ENCODE peak calls at places on chromosomes 2 and 18, in four cellular contexts. One of them, this sample, is unnamed.

GRCh38 chr2:18437909-18438308 is 122.5 kb downstream of the RDH14 start:
- DNase-seq in gastrocnemius medialis: no peak
- DNase-seq in dorsolateral prefrontal cortex: no peak
- DNase-seq in heart left ventricle: no peak
- DNase-seq in this sample: no peak

GRCh38 chr18:71995895-71996443 is 548.2 kb downstream of the CBLN2 start:
- DNase-seq in gastrocnemius medialis: no peak
- DNase-seq in dorsolateral prefrontal cortex: no peak
- DNase-seq in heart left ventricle: no peak
- DNase-seq in this sample: no peak

GRCh38 chr18:63264871-63265270 is 54.7 kb downstream of the BCL2 start:
- DNase-seq in gastrocnemius medialis: peak
- DNase-seq in dorsolateral prefrontal cortex: no peak
- DNase-seq in heart left ventricle: no peak
- DNase-seq in this sample: no peak

GRCh38 chr2:110772383-110772755 is 40.0 kb downstream of the ACOXL start:
- DNase-seq in gastrocnemius medialis: no peak
- DNase-seq in dorsolateral prefrontal cortex: no peak
- DNase-seq in heart left ventricle: no peak
- DNase-seq in this sample: no peak

GRCh38 chr2:45643543-45644542 is 7.6 kb upstream of the PRKCE start:
- DNase-seq in gastrocnemius medialis: peak
- DNase-seq in dorsolateral prefrontal cortex: peak
- DNase-seq in heart left ventricle: peak
- DNase-seq in this sample: peak

GRCh38 chr2:101883860-101884259 is 107.9 kb upstream of the IL1R2 start:
- DNase-seq in gastrocnemius medialis: no peak
- DNase-seq in dorsolateral prefrontal cortex: no peak
- DNase-seq in heart left ventricle: no peak
- DNase-seq in this sample: no peak

GRCh38 chr18:55839350-55839749 is 251.4 kb upstream of the TCF4 start:
- DNase-seq in gastrocnemius medialis: no peak
- DNase-seq in dorsolateral prefrontal cortex: no peak
- DNase-seq in heart left ventricle: no peak
- DNase-seq in this sample: no peak

GRCh38 chr2:65128297-65129190 is 1.4 kb downstream of the RAB1A start:
- DNase-seq in gastrocnemius medialis: peak
- DNase-seq in dorsolateral prefrontal cortex: no peak
- DNase-seq in heart left ventricle: no peak
- DNase-seq in this sample: no peak

GRCh38 chr2:241611062-241611461 is 25.9 kb downstream of the THAP4 start:
- DNase-seq in gastrocnemius medialis: no peak
- DNase-seq in dorsolateral prefrontal cortex: no peak
- DNase-seq in heart left ventricle: no peak
- DNase-seq in this sample: no peak

GRCh38 chr2:215856080-215856479 is 157.3 kb downstream of the MREG start:
- DNase-seq in gastrocnemius medialis: no peak
- DNase-seq in dorsolateral prefrontal cortex: no peak
- DNase-seq in heart left ventricle: no peak
- DNase-seq in this sample: no peak

GRCh38 chr2:221385716-221386115 is 186.4 kb downstream of the EPHA4 start:
- DNase-seq in gastrocnemius medialis: no peak
- DNase-seq in dorsolateral prefrontal cortex: no peak
- DNase-seq in heart left ventricle: no peak
- DNase-seq in this sample: no peak

GRCh38 chr2:189685540-189686229 is 11.2 kb downstream of the ANKAR start:
- DNase-seq in gastrocnemius medialis: no peak
- DNase-seq in dorsolateral prefrontal cortex: no peak
- DNase-seq in heart left ventricle: no peak
- DNase-seq in this sample: peak

GRCh38 chr2:230828272-230828961 is 36.3 kb upstream of the ITM2C start:
- DNase-seq in gastrocnemius medialis: peak
- DNase-seq in dorsolateral prefrontal cortex: no peak
- DNase-seq in heart left ventricle: peak
- DNase-seq in this sample: peak

GRCh38 chr2:207782238-207783030 is 12.7 kb upstream of the FZD5 start:
- DNase-seq in gastrocnemius medialis: no peak
- DNase-seq in dorsolateral prefrontal cortex: no peak
- DNase-seq in heart left ventricle: no peak
- DNase-seq in this sample: no peak

GRCh38 chr18:10134204-10134603 is 220.4 kb downstream of the VAPA start:
- DNase-seq in gastrocnemius medialis: no peak
- DNase-seq in dorsolateral prefrontal cortex: no peak
- DNase-seq in heart left ventricle: no peak
- DNase-seq in this sample: no peak

GRCh38 chr2:109318150-109318948 is 189.3 kb downstream of the SH3RF3 start:
- DNase-seq in gastrocnemius medialis: peak
- DNase-seq in dorsolateral prefrontal cortex: no peak
- DNase-seq in heart left ventricle: peak
- DNase-seq in this sample: peak

GRCh38 chr2:53715568-53715967 is 52.0 kb upstream of the CHAC2 start:
- DNase-seq in gastrocnemius medialis: no peak
- DNase-seq in dorsolateral prefrontal cortex: no peak
- DNase-seq in heart left ventricle: no peak
- DNase-seq in this sample: no peak

GRCh38 chr2:241659150-241659739 is 21.8 kb downstream of the ATG4B start:
- DNase-seq in gastrocnemius medialis: no peak
- DNase-seq in dorsolateral prefrontal cortex: peak
- DNase-seq in heart left ventricle: peak
- DNase-seq in this sample: peak

GRCh38 chr2:18910843-18911242 is 321.5 kb upstream of the NT5C1B start:
- DNase-seq in gastrocnemius medialis: no peak
- DNase-seq in dorsolateral prefrontal cortex: no peak
- DNase-seq in heart left ventricle: no peak
- DNase-seq in this sample: no peak

GRCh38 chr18:45467307-45467706 is 148.0 kb upstream of the SLC14A2 start:
- DNase-seq in gastrocnemius medialis: no peak
- DNase-seq in dorsolateral prefrontal cortex: no peak
- DNase-seq in heart left ventricle: no peak
- DNase-seq in this sample: no peak

GRCh38 chr2:190843874-190844699 is 36.5 kb upstream of the GLS start:
- DNase-seq in gastrocnemius medialis: no peak
- DNase-seq in dorsolateral prefrontal cortex: no peak
- DNase-seq in heart left ventricle: no peak
- DNase-seq in this sample: no peak

GRCh38 chr18:57437433-57437781 is 2.2 kb downstream of the ONECUT2 start:
- DNase-seq in gastrocnemius medialis: no peak
- DNase-seq in dorsolateral prefrontal cortex: no peak
- DNase-seq in heart left ventricle: no peak
- DNase-seq in this sample: no peak

GRCh38 chr2:54629914-54630609 is 93.4 kb upstream of the EML6 start:
- DNase-seq in gastrocnemius medialis: peak
- DNase-seq in dorsolateral prefrontal cortex: no peak
- DNase-seq in heart left ventricle: peak
- DNase-seq in this sample: peak

GRCh38 chr18:9959564-9959963 is 45.7 kb downstream of the VAPA start:
- DNase-seq in gastrocnemius medialis: no peak
- DNase-seq in dorsolateral prefrontal cortex: no peak
- DNase-seq in heart left ventricle: no peak
- DNase-seq in this sample: no peak

GRCh38 chr18:9082763-9083510 is 19.6 kb upstream of the NDUFV2 start:
- DNase-seq in gastrocnemius medialis: no peak
- DNase-seq in dorsolateral prefrontal cortex: no peak
- DNase-seq in heart left ventricle: no peak
- DNase-seq in this sample: no peak

GRCh38 chr2:177244244-177244771 is 20.2 kb downstream of the NFE2L2 start:
- DNase-seq in gastrocnemius medialis: no peak
- DNase-seq in dorsolateral prefrontal cortex: no peak
- DNase-seq in heart left ventricle: no peak
- DNase-seq in this sample: no peak

GRCh38 chr2:72139471-72139870 is 8.2 kb downstream of the CYP26B1 start:
- DNase-seq in gastrocnemius medialis: no peak
- DNase-seq in dorsolateral prefrontal cortex: peak
- DNase-seq in heart left ventricle: peak
- DNase-seq in this sample: no peak

GRCh38 chr2:88754585-88755305 is 63.3 kb downstream of the RPIA start:
- DNase-seq in gastrocnemius medialis: no peak
- DNase-seq in dorsolateral prefrontal cortex: no peak
- DNase-seq in heart left ventricle: no peak
- DNase-seq in this sample: no peak

DNA sequence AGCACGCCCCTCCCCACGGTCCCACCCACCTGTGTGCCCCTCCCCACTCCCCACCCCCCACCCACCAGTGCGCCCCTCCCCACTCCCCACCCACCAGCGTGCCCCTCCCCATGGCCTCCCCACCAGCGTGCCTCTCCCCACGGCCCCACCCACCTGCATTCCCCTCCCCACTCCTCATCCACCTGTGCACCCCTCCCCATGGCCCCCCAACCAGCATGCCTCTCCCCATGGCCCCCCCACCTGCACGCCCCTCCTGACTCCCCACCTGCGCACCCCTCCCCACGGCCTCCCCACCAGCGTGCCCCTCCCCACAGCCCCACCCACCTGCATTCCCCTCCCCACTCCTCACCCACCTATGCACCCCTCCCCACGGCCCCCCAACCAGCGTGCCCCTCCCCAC is 190.2 kb downstream of the EIPR1 start:
- DNase-seq in gastrocnemius medialis: no peak
- DNase-seq in dorsolateral prefrontal cortex: no peak
- DNase-seq in heart left ventricle: no peak
- DNase-seq in this sample: no peak
- H3K27ac ChIP-seq in gastrocnemius medialis: no peak
- H3K27ac ChIP-seq in dorsolateral prefrontal cortex: no peak
- H3K27ac ChIP-seq in heart left ventricle: no peak
- H3K27ac ChIP-seq in this sample: no peak

GRCh38 chr2:24515335-24515734 is 24.3 kb downstream of the NCOA1 start:
- DNase-seq in gastrocnemius medialis: no peak
- DNase-seq in dorsolateral prefrontal cortex: no peak
- DNase-seq in heart left ventricle: no peak
- DNase-seq in this sample: no peak

GRCh38 chr2:24514820-24515219 is 23.8 kb downstream of the NCOA1 start:
- DNase-seq in gastrocnemius medialis: no peak
- DNase-seq in dorsolateral prefrontal cortex: no peak
- DNase-seq in heart left ventricle: no peak
- DNase-seq in this sample: no peak

GRCh38 chr2:24520175-24520574 is 29.1 kb downstream of the NCOA1 start:
- DNase-seq in gastrocnemius medialis: no peak
- DNase-seq in dorsolateral prefrontal cortex: no peak
- DNase-seq in heart left ventricle: no peak
- DNase-seq in this sample: no peak

GRCh38 chr2:24515841-24516240 is 24.8 kb downstream of the NCOA1 start:
- DNase-seq in gastrocnemius medialis: no peak
- DNase-seq in dorsolateral prefrontal cortex: no peak
- DNase-seq in heart left ventricle: no peak
- DNase-seq in this sample: no peak

DNA sequence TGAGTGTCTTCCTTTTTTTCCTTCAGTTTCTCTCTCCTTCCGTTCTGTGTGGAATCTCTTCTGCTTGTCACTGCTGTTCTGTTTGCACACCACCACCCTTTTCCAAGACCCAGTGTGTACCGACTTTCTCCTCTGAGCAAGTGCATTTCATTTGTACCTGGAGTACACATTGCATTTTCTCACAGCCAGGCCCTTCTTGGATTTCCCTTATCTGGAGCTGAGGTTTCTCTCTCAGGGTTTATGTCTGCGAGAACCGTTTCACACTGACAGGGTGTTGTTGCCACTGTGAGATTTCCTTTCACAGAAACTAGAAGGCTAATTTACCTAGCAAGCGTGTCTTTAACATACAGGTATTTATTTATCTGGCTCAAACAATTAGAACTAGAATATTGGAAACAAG is 26.2 kb downstream of the NCOA1 start:
- DNase-seq in gastrocnemius medialis: no peak
- DNase-seq in dorsolateral prefrontal cortex: no peak
- DNase-seq in heart left ventricle: no peak
- DNase-seq in this sample: no peak
- H3K27ac ChIP-seq in gastrocnemius medialis: no peak
- H3K27ac ChIP-seq in dorsolateral prefrontal cortex: no peak
- H3K27ac ChIP-seq in heart left ventricle: no peak
- H3K27ac ChIP-seq in this sample: no peak

GRCh38 chr2:182170341-182170740 is 184.7 kb downstream of the PPP1R1C start:
- DNase-seq in gastrocnemius medialis: no peak
- DNase-seq in dorsolateral prefrontal cortex: no peak
- DNase-seq in heart left ventricle: no peak
- DNase-seq in this sample: no peak

GRCh38 chr2:182173944-182174622 is 188.4 kb downstream of the PPP1R1C start:
- DNase-seq in gastrocnemius medialis: no peak
- DNase-seq in dorsolateral prefrontal cortex: no peak
- DNase-seq in heart left ventricle: no peak
- DNase-seq in this sample: no peak
- H3K27ac ChIP-seq in gastrocnemius medialis: no peak
- H3K27ac ChIP-seq in dorsolateral prefrontal cortex: no peak
- H3K27ac ChIP-seq in heart left ventricle: no peak
- H3K27ac ChIP-seq in this sample: no peak

DNA sequence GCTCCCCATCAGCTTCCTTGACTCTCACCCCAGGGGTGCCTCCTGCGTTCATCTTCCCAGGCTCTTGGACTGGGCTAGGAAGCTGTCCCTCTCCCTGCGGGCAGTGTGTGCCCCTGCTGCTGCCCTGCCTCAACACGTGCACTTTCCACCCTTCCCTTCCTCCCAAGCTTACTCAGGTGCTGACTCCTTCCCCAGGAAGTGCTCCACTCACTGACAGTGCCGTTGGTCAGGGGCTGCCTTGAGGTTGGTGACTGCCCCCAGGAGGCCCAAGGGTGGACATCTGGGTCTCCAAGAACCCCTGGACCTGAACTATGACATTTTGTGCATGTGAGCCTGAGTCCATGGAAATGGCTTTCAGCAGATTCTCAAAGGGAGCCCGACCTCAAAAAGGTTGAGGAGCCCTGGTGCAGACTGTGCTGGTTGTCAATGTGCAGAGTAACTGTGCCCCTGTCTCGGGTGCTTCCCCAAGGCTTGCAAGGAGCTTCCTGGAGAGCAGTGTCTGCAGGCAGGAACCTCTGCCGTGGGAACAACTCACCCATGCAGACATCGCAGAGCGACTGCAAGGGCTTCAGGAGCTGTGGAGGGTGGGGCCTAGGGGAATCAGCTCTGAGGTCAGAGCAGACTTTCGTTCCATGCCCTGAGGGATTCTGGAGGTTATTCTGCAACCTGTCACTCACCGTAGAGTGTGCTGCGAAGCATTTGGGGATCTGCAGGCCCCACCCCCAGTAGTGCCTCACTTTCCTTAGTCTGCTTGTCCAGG is 116.5 kb upstream of the MCFD2 start:
- DNase-seq in gastrocnemius medialis: no peak
- DNase-seq in dorsolateral prefrontal cortex: no peak
- DNase-seq in heart left ventricle: no peak
- DNase-seq in this sample: no peak
- H3K27ac ChIP-seq in gastrocnemius medialis: peak
- H3K27ac ChIP-seq in dorsolateral prefrontal cortex: peak
- H3K27ac ChIP-seq in heart left ventricle: peak
- H3K27ac ChIP-seq in this sample: peak